ENCODE peak calls at places on chromosome 9, in six cellular contexts. E is epithelial cell of esophagus, S is astrocyte of the spinal cord, A is HFFc6, G is upper lobe of right lung, Q is fibroblast of mammary gland. C is an unnamed sample.

GRCh38 chr9:91843623-91844111 is 106.4 kb downstream of the ROR2 start:
- DNase-seq in E (no peak), G (no peak), A (no peak), Q (peak; percentile 79), S (peak; percentile 59), C (no peak)

GRCh38 chr9:37002036-37002412 is 32.0 kb downstream of the PAX5 start:
- DNase-seq in G (no peak), Q (no peak), A (no peak), E (no peak), S (no peak), C (no peak)

GRCh38 chr9:111934747-111935146 is 38.1 kb downstream of the UGCG start:
- DNase-seq in E (no peak), S (no peak), Q (no peak), G (no peak), A (no peak), C (no peak)

GRCh38 chr9:13274901-13275641 is 4.4 kb downstream of the MPDZ start:
- DNase-seq in E (no peak), S (peak; percentile 66), Q (peak; percentile 63), G (no peak), A (peak; percentile 65), C (no peak)

GRCh38 chr9:83765376-83765775 is 52.2 kb downstream of the GKAP1 start:
- DNase-seq in S (no peak), Q (no peak), G (no peak), E (no peak), A (no peak), C (no peak)

GRCh38 chr9:106862115-106862945 is 636 bp upstream of the ZNF462 start:
- DNase-seq in E (peak; percentile 68), S (peak; percentile 60), Q (no peak), G (peak; percentile 68), A (peak; percentile 22), C (peak; percentile 46)

GRCh38 chr9:134776080-134776796 is 104.4 kb upstream of the FCN2 start:
- DNase-seq in A (peak; percentile 60), S (no peak), Q (no peak), G (no peak), E (no peak), C (no peak)

GRCh38 chr9:4849364-4849763 is 56.6 kb downstream of the RCL1 start:
- DNase-seq in G (no peak), E (no peak), Q (no peak), S (no peak), A (no peak), C (no peak)

GRCh38 chr9:14221558-14221957 is 92.4 kb downstream of the NFIB start:
- DNase-seq in G (no peak), A (peak; percentile 74), S (peak; percentile 78), Q (peak; percentile 62), E (peak; percentile 86), C (peak; percentile 90)

GRCh38 chr9:100498592-100498991 is 25.6 kb downstream of the TMEFF1 start:
- DNase-seq in Q (peak; percentile 34), G (no peak), A (no peak), E (peak; percentile 41), S (peak; percentile 23), C (peak; percentile 44)

GRCh38 chr9:94153905-94154304 is 69.6 kb downstream of the PTPDC1 start:
- DNase-seq in E (no peak), S (no peak), G (no peak), Q (no peak), A (no peak), C (no peak)

GRCh38 chr9:74711371-74711770 is 176.3 kb downstream of the TRPM6 start:
- DNase-seq in E (no peak), G (no peak), Q (no peak), S (no peak), A (no peak), C (no peak)

GRCh38 chr9:135077497-135078200 is 9.8 kb upstream of the OLFM1 start:
- DNase-seq in Q (peak; percentile 9), G (peak; percentile 66), S (no peak), E (no peak), A (peak; percentile 25), C (peak; percentile 13)

GRCh38 chr9:115882911-115883310 is 270.7 kb upstream of the PAPPA start:
- DNase-seq in A (peak; percentile 61), S (peak; percentile 12), Q (peak; percentile 38), G (no peak), E (no peak), C (no peak)

GRCh38 chr9:124485201-124485600 is 22.0 kb downstream of the NR5A1 start:
- DNase-seq in E (no peak), Q (no peak), S (no peak), G (no peak), A (no peak), C (no peak)

GRCh38 chr9:95024097-95024671 is 293.3 kb downstream of the FANCC start:
- DNase-seq in E (no peak), Q (no peak), S (no peak), A (no peak), G (no peak), C (no peak)

GRCh38 chr9:99231708-99232107 is 9.6 kb downstream of the SEC61B start:
- DNase-seq in A (peak; percentile 14), S (no peak), Q (peak; percentile 22), E (peak; percentile 22), G (no peak), C (peak; percentile 23)

DNA sequence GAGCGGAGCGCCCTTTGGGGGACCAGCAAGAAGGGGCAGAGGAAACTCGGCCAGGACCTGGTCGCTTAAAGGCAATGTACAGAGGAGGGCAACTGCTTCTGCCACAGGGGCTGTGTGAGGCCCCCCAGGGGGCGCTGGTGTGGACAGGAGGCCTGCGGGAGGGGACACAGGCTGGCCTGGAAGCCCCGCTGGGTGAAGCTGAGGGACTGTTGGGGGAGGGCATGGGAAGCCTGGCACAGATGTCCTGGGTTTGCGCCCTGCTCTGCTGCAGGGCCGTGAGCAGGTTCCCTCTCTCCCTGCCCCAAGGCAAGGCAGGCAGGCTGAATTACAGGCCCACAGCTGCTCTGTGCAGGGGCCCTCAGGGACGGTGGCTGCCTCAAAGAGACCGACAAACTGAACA is 5.4 kb downstream of the MED22 start:
- DNase-seq in A (no peak), E (no peak), S (no peak), G (no peak), Q (no peak), C (no peak)
- TF ChIP-seq CTCF in A (peak; percentile 43), E (no peak), S (peak; percentile 29), G (peak; percentile 13), Q (peak; percentile 24), C (no peak)

GRCh38 chr9:130938652-130939404 is at the start of gene FIBCD1:
- DNase-seq in Q (peak; percentile 24), A (no peak), S (peak; percentile 53), E (peak; percentile 52), G (no peak), C (no peak)
- TF ChIP-seq CTCF in Q (no peak), A (peak; percentile 73), S (peak; percentile 28), E (no peak), G (peak; percentile 32), C (peak; percentile 48)

GRCh38 chr9:133238272-133238850 is 29.3 kb upstream of the OBP2B start:
- DNase-seq in Q (peak; percentile 32), G (peak; percentile 92), E (no peak), A (no peak), S (peak; percentile 2), C (no peak)

GRCh38 chr9:133237271-133237731 is 28.3 kb upstream of the OBP2B start:
- DNase-seq in G (no peak), S (peak; percentile 5), A (no peak), E (peak; percentile 22), Q (peak; percentile 74), C (peak; percentile 16)

GRCh38 chr9:133236291-133237071 is 27.4 kb upstream of the OBP2B start:
- DNase-seq in S (no peak), Q (no peak), A (no peak), E (no peak), G (no peak), C (no peak)

GRCh38 chr9:133239533-133240090 is 30.6 kb upstream of the OBP2B start:
- DNase-seq in G (no peak), Q (no peak), S (no peak), E (no peak), A (no peak), C (no peak)

GRCh38 chr9:133238851-133239532 is 29.9 kb upstream of the OBP2B start:
- DNase-seq in Q (peak; percentile 53), G (peak; percentile 91), A (peak; percentile 24), S (peak; percentile 8), E (peak; percentile 42), C (peak; percentile 56)
- TF ChIP-seq CTCF in Q (peak; percentile 66), G (peak; percentile 82), A (peak; percentile 85), S (peak; percentile 60), E (peak; percentile 48), C (peak; percentile 44)

DNA sequence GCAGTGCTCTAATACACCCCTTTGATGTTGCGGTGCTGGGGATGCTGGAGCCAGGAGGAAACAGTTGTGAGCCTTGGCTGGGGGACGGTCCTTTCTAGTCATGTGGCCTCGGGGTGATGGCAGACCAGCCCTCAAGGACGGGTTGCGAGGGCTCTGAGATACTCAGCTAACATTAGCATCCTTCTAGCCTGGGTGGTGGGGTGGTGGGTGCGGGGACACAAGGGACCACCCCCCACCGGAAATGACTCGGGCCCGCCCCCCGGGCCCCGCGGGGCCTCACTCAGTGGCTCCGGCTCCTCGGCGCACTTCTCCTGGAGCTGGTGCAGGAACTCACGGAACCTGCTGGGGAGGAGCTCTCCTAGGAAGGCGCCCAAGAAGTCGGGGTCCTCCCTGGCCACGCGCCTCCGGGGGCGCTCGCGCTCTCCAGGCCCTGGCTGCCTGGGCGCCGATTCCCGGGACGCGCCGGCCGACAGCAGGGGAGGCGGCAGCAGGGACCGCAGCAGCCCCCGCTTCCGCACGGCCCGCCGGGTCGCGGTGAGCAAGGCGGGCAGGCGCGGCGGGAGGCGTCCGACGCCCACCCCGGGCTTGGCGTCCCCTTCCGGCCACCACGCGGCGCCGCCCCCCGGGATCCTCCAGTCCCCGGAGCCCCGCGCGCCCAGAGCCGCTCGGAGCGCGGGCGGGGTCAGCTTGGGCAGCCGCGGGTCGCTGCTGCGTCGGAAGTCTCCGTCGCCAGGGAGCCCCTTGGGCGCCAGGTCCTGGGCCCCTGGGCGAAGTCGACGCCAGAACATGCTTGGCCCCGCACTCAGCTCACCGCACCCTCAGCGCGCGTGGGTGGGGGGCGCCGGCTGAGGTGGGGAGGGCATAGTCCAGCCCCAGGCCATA is 873 bp downstream of the C9orf50 start:
- DNase-seq in G (no peak), S (no peak), A (no peak), Q (no peak), E (peak; percentile 31), C (peak; percentile 14)
- TF ChIP-seq CTCF in G (no peak), S (peak; percentile 34), A (peak; percentile 66), Q (no peak), E (no peak), C (no peak)

DNA sequence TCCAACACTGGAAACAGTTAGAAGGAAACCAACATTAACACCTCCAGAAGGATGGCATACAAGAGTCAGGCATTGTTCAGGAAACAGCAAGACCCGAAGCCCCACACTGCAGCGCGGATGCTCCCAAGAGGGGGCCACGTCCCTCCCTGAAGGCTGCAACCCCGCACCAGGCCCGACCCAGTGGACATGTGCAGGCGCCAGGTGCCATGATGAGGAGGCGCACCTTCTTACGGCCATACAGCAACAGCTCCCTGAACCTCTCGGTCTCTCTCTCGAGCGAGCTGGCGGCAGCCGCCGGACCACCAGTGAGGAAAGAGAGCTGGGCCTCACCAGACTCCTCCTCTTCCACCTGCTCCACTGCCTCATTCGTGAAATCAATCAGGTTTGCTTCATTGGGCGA is 20.2 kb downstream of the SEC16A start:
- DNase-seq in S (no peak), E (no peak), G (no peak), Q (no peak), A (no peak), C (no peak)
- TF ChIP-seq CTCF in S (no peak), E (no peak), G (no peak), Q (no peak), A (no peak), C (no peak)

DNA sequence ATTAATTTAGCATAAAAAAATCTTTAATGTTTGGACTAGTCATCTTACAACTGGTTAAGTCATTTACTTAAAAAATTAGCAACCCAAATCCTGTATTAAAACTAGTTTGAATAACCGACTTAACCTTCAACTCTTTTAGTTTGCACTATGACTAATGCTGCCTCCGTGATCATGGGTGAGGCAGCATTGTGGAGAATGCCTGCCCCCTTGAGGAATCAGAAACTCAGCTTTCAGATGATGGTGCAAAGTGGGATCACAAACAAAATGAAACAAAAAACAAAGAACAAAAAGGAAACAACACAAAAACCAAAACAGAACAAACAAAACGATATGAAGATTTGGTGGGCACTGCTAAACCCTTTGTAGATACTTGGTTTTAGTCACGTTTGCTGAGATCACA is 127.0 kb upstream of the PALM2AKAP2 start:
- DNase-seq in S (peak; percentile 58), Q (peak; percentile 67), G (no peak), A (peak; percentile 27), E (peak; percentile 74), C (peak; percentile 63)
- TF ChIP-seq CTCF in S (peak; percentile 73), Q (peak; percentile 71), G (peak; percentile 22), A (peak; percentile 69), E (peak; percentile 62), C (peak; percentile 36)

C was measured in MCF 10A.